ENCODE peak calls at places on chromosomes 5 and 9, in eight cellular contexts. Z is A549; X is transverse colon; V is uterus; D is SJSA1; E is CD8-positive, alpha-beta memory T cell; K is fibroblast of lung; F is GM23248. A is an unnamed sample. For H3K4me1, the result is how much of the 10 kb centered on the place peaks cover.

GRCh38 chr9:76868897-76869296 is 37.0 kb downstream of the PRUNE2 start:
- DNase-seq in Z (no peak), X (no peak), V (no peak), D (no peak), E (no peak), K (peak), F (peak), A (no peak)

GRCh38 chr5:142884029-142884428 is 113.9 kb downstream of the ARHGAP26 start:
- DNase-seq in Z (no peak), X (no peak), V (no peak), D (no peak), E (no peak), K (no peak), F (no peak), A (no peak)

GRCh38 chr9:104093162-104093561 is 947 bp upstream of the SMC2 start:
- DNase-seq in Z (no peak), X (no peak), V (no peak), D (no peak), E (no peak), K (peak), F (peak), A (no peak)

GRCh38 chr5:42596817-42597216 is 159.8 kb upstream of the CCDC152 start:
- DNase-seq in Z (no peak), X (no peak), V (no peak), D (no peak), E (no peak), K (no peak), F (no peak), A (no peak)

GRCh38 chr5:134106991-134107701 is 7.3 kb upstream of the TCF7 start:
- DNase-seq in Z (no peak), X (no peak), V (no peak), D (no peak), E (no peak), K (no peak), F (no peak), A (no peak)

GRCh38 chr5:111494350-111494999 is 17.9 kb downstream of the STARD4 start:
- DNase-seq in Z (no peak), X (no peak), V (no peak), D (no peak), E (no peak), K (no peak), F (no peak), A (no peak)

GRCh38 chr5:144093868-144094267 is 76.6 kb downstream of the YIPF5 start:
- DNase-seq in Z (no peak), X (no peak), V (no peak), D (no peak), E (no peak), K (no peak), F (no peak), A (no peak)

GRCh38 chr5:171310816-171311697 is 2.0 kb downstream of the TLX3 start:
- DNase-seq in Z (no peak), X (no peak), V (no peak), D (peak), E (no peak), K (no peak), F (peak), A (peak)

GRCh38 chr5:177116631-177117373 is 16.8 kb upstream of the NSD1 start:
- DNase-seq in Z (no peak), X (peak), V (peak), D (no peak), E (peak), K (peak), F (peak), A (no peak)

GRCh38 chr9:129285382-129285781 is 107.3 kb upstream of the IER5L start:
- DNase-seq in Z (no peak), X (no peak), V (no peak), D (no peak), E (no peak), K (no peak), F (no peak), A (no peak)

GRCh38 chr5:5941486-5941885 is 436.9 kb downstream of the MED10 start:
- DNase-seq in Z (no peak), X (no peak), V (no peak), D (no peak), E (no peak), K (no peak), F (no peak), A (no peak)

GRCh38 chr9:18396102-18396728 is 77.7 kb upstream of the ADAMTSL1 start:
- DNase-seq in Z (peak), X (no peak), V (no peak), D (no peak), E (no peak), K (peak), F (peak), A (no peak)

GRCh38 chr5:93621340-93621872 is 38.4 kb downstream of the NR2F1 start:
- DNase-seq in Z (peak), X (peak), V (peak), D (peak), E (no peak), K (peak), F (no peak), A (peak)

GRCh38 chr9:113480612-113481011 is 17.1 kb downstream of the RGS3 start:
- DNase-seq in Z (no peak), X (no peak), V (no peak), D (no peak), E (no peak), K (no peak), F (no peak), A (peak)

GRCh38 chr9:84296146-84296843 is 44.3 kb downstream of the SLC28A3 start:
- DNase-seq in Z (peak), X (no peak), V (no peak), D (peak), E (no peak), K (peak), F (peak), A (no peak)

GRCh38 chr9:94937214-94937903 is 210.9 kb downstream of the AOPEP start:
- DNase-seq in Z (peak), X (no peak), V (no peak), D (peak), E (no peak), K (peak), F (peak), A (no peak)

GRCh38 chr5:142644640-142645361 is 41.1 kb downstream of the FGF1 start:
- DNase-seq in Z (peak), X (peak), V (peak), D (peak), E (no peak), K (peak), F (peak), A (no peak)

GRCh38 chr5:3197237-3197636 is 398.4 kb upstream of the IRX1 start:
- DNase-seq in Z (no peak), X (no peak), V (no peak), D (no peak), E (no peak), K (no peak), F (no peak), A (no peak)

GRCh38 chr5:32753765-32754164 is 42.6 kb downstream of the NPR3 start:
- DNase-seq in Z (peak), X (no peak), V (no peak), D (no peak), E (no peak), K (peak), F (peak), A (no peak)

GRCh38 chr5:81850494-81850893 is 99.6 kb upstream of the SSBP2 start:
- DNase-seq in Z (no peak), X (no peak), V (peak), D (no peak), E (no peak), K (peak), F (peak), A (no peak)

GRCh38 chr9:128503870-128504269 is 649 bp upstream of the GLE1 start:
- DNase-seq in Z (no peak), X (peak), V (peak), D (no peak), E (no peak), K (peak), F (peak), A (no peak)

GRCh38 chr5:60437308-60437707 is 262.7 kb downstream of the DEPDC1B start:
- DNase-seq in Z (no peak), X (no peak), V (no peak), D (no peak), E (no peak), K (no peak), F (no peak), A (no peak)

GRCh38 chr5:96942078-96942477 is 6.2 kb downstream of the LNPEP start:
- DNase-seq in Z (no peak), X (no peak), V (no peak), D (no peak), E (no peak), K (peak), F (no peak), A (no peak)

GRCh38 chr5:76376141-76376900 is 26.8 kb upstream of the IQGAP2 start:
- DNase-seq in Z (no peak), X (no peak), V (no peak), D (no peak), E (no peak), K (peak), F (peak), A (no peak)

GRCh38 chr5:174344335-174344734 is 298.8 kb downstream of the NSG2 start:
- DNase-seq in Z (no peak), X (no peak), V (no peak), D (no peak), E (no peak), K (no peak), F (no peak), A (peak)

GRCh38 chr5:96651948-96652753 is 10.0 kb upstream of the CAST start:
- DNase-seq in Z (peak), X (no peak), V (no peak), D (no peak), E (no peak), K (no peak), F (no peak), A (no peak)

GRCh38 chr5:116401546-116401945 is 173.1 kb downstream of the SEMA6A start:
- DNase-seq in Z (no peak), X (no peak), V (no peak), D (no peak), E (no peak), K (no peak), F (no peak), A (no peak)

GRCh38 chr5:77639624-77640023 is 1.1 kb upstream of the OTP start:
- DNase-seq in Z (no peak), X (no peak), V (no peak), D (no peak), E (no peak), K (no peak), F (no peak), A (no peak)

GRCh38 chr9:81146684-81147337 is 542.5 kb downstream of the TLE1 start:
- DNase-seq in Z (peak), X (no peak), V (no peak), D (peak), E (no peak), K (peak), F (no peak), A (no peak)

GRCh38 chr9:81145331-81145963 is 543.9 kb downstream of the TLE1 start:
- DNase-seq in Z (no peak), X (no peak), V (no peak), D (no peak), E (no peak), K (peak), F (no peak), A (no peak)

GRCh38 chr9:81150016-81150625 is 539.2 kb downstream of the TLE1 start:
- DNase-seq in Z (no peak), X (no peak), V (no peak), D (no peak), E (no peak), K (peak), F (no peak), A (no peak)
- H3K4me1 ChIP-seq in Z (under half), X (under half), V (under half), D (under half), E (under half), K (under half), F (under half), A (under half)

GRCh38 chr9:134326754-134327526 is 685 bp downstream of the RXRA start:
- DNase-seq in Z (peak), X (no peak), V (no peak), D (peak), E (no peak), K (peak), F (peak), A (no peak)
- H3K4me1 ChIP-seq in Z (under half), X (half or more), V (under half), D (under half), E (under half), K (under half), F (under half), A (half or more)

GRCh38 chr5:154476343-154477213 is 1.4 kb downstream of the HAND1 start:
- DNase-seq in Z (no peak), X (no peak), V (no peak), D (no peak), E (no peak), K (no peak), F (no peak), A (no peak)
- H3K4me1 ChIP-seq in Z (under half), X (under half), V (under half), D (under half), E (half or more), K (under half), F (under half), A (under half)

GRCh38 chr5:125203039-125203438 is 456.6 kb upstream of the ZNF608 start:
- DNase-seq in Z (no peak), X (no peak), V (no peak), D (no peak), E (no peak), K (no peak), F (no peak), A (no peak)

GRCh38 chr5:125199373-125199772 is 452.9 kb upstream of the ZNF608 start:
- DNase-seq in Z (no peak), X (no peak), V (no peak), D (no peak), E (no peak), K (no peak), F (no peak), A (no peak)

GRCh38 chr5:125199968-125200841 is 453.8 kb upstream of the ZNF608 start:
- DNase-seq in Z (no peak), X (no peak), V (peak), D (no peak), E (no peak), K (peak), F (peak), A (no peak)

GRCh38 chr5:125202353-125202752 is 455.9 kb upstream of the ZNF608 start:
- DNase-seq in Z (no peak), X (no peak), V (no peak), D (no peak), E (no peak), K (no peak), F (no peak), A (no peak)

GRCh38 chr5:125200842-125201373 is 454.5 kb upstream of the ZNF608 start:
- DNase-seq in Z (no peak), X (no peak), V (no peak), D (no peak), E (no peak), K (no peak), F (no peak), A (no peak)
- H3K4me1 ChIP-seq in Z (under half), X (under half), V (under half), D (under half), E (under half), K (under half), F (under half), A (under half)